ENCODE peak calls at places on chromosomes 5 and 9, in five cellular contexts. I is H1, H is GM12878, G is HepG2, U is K562. K is an unnamed sample.

GRCh38 chr9:120636194-120636957 is 56.4 kb upstream of the CDK5RAP2 start:
- DNase-seq in H (no peak), U (no peak), G (no peak), I (no peak), K (no peak)

GRCh38 chr5:138653502-138653901 is 78.3 kb upstream of the HSPA9 start:
- DNase-seq in U (no peak), G (no peak), I (no peak), H (no peak), K (peak)

GRCh38 chr5:54024466-54024865 is 285.9 kb downstream of the ARL15 start:
- DNase-seq in I (no peak), G (no peak), H (no peak), U (no peak), K (no peak)

GRCh38 chr5:170439246-170439943 is 50.2 kb upstream of the KCNMB1 start:
- DNase-seq in G (no peak), I (peak), U (no peak), H (no peak), K (no peak)

GRCh38 chr9:120924698-120925534 is 1.7 kb downstream of the TRAF1 start:
- DNase-seq in U (no peak), I (no peak), G (no peak), H (no peak), K (no peak)

GRCh38 chr5:117486291-117486690 is 911.7 kb upstream of the SEMA6A start:
- DNase-seq in U (no peak), I (no peak), H (no peak), G (no peak), K (no peak)

GRCh38 chr9:26975728-26976707 is 19.8 kb downstream of the IFT74 start:
- DNase-seq in U (peak), I (peak), G (peak), H (no peak), K (peak)

GRCh38 chr9:70046274-70047070 is 2.8 kb downstream of the MAMDC2 start:
- DNase-seq in H (no peak), G (no peak), U (no peak), I (peak), K (no peak)

GRCh38 chr9:15295761-15296405 is 11.1 kb downstream of the TTC39B start:
- DNase-seq in G (peak), H (peak), I (peak), U (no peak), K (no peak)

GRCh38 chr9:99018653-99019052 is 74.9 kb downstream of the COL15A1 start:
- DNase-seq in I (no peak), G (no peak), U (no peak), H (no peak), K (no peak)

GRCh38 chr5:137300411-137301240 is 198.5 kb downstream of the SPOCK1 start:
- DNase-seq in U (no peak), G (no peak), H (no peak), I (peak), K (no peak)

GRCh38 chr5:54470677-54471076 is 15.2 kb downstream of the HSPB3 start:
- DNase-seq in U (no peak), G (no peak), I (no peak), H (no peak), K (no peak)

GRCh38 chr5:108093186-108093585 is 288.7 kb downstream of the FBXL17 start:
- DNase-seq in I (no peak), G (no peak), U (no peak), H (no peak), K (peak)

GRCh38 chr5:147751156-147751830 is 31.2 kb downstream of the JAKMIP2 start:
- DNase-seq in G (no peak), U (no peak), I (no peak), H (no peak), K (no peak)

GRCh38 chr5:99076600-99077253 is 147.9 kb upstream of the CHD1 start:
- DNase-seq in H (no peak), U (no peak), G (no peak), I (no peak), K (no peak)

GRCh38 chr5:169200086-169200778 is 100.7 kb downstream of the SLIT3 start:
- DNase-seq in H (no peak), U (no peak), I (no peak), G (no peak), K (no peak)

GRCh38 chr5:172616136-172616535 is 24.9 kb upstream of the NEURL1B start:
- DNase-seq in G (no peak), U (no peak), H (no peak), I (no peak), K (no peak)

GRCh38 chr5:128470663-128471062 is 67.4 kb downstream of the FBN2 start:
- DNase-seq in U (no peak), I (no peak), G (no peak), H (no peak), K (no peak)

GRCh38 chr9:126777733-126778132 is 27.1 kb upstream of the ZBTB43 start:
- DNase-seq in I (peak), U (no peak), G (no peak), H (no peak), K (peak)

GRCh38 chr5:149804478-149805450 is 74.7 kb downstream of the PPARGC1B start:
- DNase-seq in U (no peak), G (no peak), H (peak), I (no peak), K (no peak)

GRCh38 chr9:114374936-114375335 is 12.8 kb downstream of the AKNA start:
- DNase-seq in G (no peak), H (no peak), I (no peak), U (no peak), K (no peak)

GRCh38 chr9:122506964-122507363 is 3.6 kb upstream of the OR1J2 start:
- DNase-seq in U (no peak), G (no peak), I (no peak), H (no peak), K (no peak)

DNA sequence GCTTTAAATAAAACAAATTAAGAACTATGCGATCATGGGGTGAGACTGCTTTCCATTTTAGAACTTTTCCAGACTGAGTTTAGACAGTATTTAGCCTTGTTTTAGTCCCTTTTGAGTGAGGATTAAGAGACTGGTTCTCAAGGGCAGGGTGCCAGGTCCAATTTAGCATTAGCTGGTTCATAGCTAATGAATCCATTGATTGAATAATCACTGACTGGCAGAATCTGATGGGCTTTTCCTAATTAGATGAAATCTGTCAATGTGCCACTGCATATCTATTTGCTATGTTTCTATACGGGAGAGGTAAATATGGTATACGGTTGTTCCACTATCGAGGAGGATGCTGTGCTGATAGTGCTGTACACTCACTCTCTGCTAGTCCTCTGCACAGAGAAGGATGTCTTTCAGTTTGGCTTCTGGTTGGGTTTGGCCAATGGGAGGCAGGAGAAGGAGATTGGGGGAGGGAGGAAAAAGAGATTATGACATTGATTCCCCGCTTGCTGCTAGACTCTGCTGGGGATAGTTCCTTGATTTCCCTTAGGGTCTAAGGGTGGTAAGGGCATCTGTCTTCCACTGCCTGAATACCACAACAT is 496.6 kb downstream of the CTNND2 start:
- DNase-seq in I (no peak), G (no peak), H (no peak), U (no peak), K (no peak)
- TF ChIP-seq POLR2AphosphoS5 in I (no peak), G (no peak), H (no peak), U (no peak), K (no peak)

GRCh38 chr9:95770653-95771131 is 104.8 kb upstream of the ERCC6L2 start:
- DNase-seq in U (no peak), G (no peak), H (no peak), I (peak), K (peak)
- TF ChIP-seq CREB1 in U (no peak), G (no peak), H (no peak), I (no peak), K (no peak)

GRCh38 chr5:79236364-79236969 is 536 bp downstream of the JMY start:
- DNase-seq in H (no peak), G (no peak), I (no peak), U (peak), K (peak)

GRCh38 chr5:79235222-79235577 is 731 bp upstream of the JMY start:
- DNase-seq in U (peak), H (no peak), G (peak), I (no peak), K (no peak)

GRCh38 chr5:79237735-79238560 is 2.0 kb downstream of the JMY start:
- DNase-seq in H (no peak), U (no peak), I (no peak), G (no peak), K (no peak)

GRCh38 chr5:79236970-79237734 is 1.2 kb downstream of the JMY start:
- DNase-seq in G (peak), H (no peak), I (peak), U (peak), K (peak)

DNA sequence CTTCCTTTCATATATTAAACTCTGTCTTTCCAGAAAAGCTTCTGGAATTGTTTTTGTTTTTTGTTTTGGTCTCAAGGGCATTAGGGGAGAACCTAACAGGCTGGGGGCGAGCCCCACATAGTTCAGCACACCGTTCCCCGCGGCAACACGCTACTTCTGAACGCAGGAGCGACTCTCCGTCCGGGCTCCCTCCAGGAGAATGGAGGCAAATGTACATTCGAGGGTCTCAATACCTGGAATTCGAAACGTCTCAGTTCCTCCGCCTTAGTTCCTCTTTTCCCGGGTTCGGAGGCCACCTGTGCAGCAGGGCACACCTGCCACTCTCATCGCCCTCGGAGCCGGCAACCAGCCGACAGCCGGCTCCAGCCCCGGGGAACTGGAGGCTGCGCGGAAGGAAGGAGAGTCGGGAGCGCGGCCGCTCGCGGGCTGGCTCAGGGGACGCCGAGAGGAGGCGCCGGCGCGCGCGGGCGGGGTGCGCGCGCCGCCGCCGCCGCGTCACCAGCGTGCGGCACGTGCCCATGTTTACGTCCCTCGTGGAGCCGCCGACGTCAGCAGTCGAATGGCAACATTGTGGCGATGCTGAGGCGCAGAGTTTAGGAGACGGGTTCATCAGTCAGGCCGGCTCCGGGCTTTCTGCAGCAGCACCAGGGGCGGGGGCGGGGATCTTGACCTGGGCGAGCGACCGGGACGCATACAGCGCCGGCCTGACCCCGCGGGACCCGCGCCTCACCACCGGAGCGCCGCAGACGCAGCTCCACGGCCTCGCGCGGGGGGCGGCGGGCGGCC is at the start of gene JMY:
- DNase-seq in I (peak), U (peak), H (no peak), G (peak), K (peak)
- TF ChIP-seq POLR2AphosphoS5 in I (peak), U (peak), H (peak), G (peak), K (peak)

GRCh38 chr5:17374157-17374556 is 123.9 kb upstream of the TAF11L2 start:
- DNase-seq in I (no peak), G (no peak), H (no peak), U (no peak), K (no peak)
- TF ChIP-seq CREB1 in I (no peak), G (no peak), H (no peak), U (no peak), K (no peak)

DNA sequence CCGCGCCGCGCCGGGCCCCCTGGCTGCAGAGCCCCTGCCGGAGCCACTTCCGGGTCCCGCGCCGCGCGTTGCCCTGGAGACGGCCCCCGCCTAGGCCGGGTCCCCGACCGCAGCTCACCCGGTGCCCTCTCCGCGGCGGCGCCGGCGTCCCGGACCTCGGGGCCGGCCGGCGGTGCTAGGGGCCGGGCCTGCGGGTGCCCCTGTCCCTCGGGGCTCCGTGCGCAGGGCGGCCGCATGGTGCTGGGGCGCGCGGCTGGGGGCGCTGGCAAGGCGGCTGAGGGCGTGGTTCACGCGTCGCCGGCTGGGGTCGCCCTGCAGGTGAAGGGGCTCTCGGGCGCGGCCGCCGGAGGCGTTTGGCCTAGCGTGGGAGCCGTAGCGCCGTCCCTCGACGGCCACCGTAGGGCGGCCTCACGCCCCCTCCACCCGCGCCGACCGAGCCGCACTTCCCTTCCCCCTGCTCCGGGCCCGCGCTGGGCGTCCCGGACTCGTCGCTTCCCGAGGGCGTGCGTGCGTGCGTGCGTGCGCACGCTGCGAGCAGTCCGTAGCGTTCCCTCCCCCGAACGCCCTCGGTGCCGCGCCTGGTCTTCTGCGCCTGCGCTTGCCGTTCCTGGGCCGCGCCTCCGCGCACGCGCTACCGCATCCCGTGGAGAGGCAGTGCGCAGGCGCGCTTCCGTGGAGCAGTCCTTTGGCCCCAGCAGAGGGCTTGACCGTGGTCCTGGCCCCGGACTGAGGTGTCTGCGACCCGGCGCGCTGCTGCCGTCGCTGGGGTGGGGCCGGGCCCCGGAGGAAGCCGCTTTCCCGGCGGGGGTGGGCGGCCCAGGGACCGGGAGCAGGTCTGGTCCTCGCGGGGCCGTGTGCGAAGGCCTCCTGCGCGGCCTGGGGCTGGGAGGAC is at the start of gene TMEM250:
- DNase-seq in H (peak), I (peak), U (peak), G (peak), K (peak)
- TF ChIP-seq POLR2AphosphoS5 in H (peak), I (peak), U (peak), G (peak), K (peak)

DNA sequence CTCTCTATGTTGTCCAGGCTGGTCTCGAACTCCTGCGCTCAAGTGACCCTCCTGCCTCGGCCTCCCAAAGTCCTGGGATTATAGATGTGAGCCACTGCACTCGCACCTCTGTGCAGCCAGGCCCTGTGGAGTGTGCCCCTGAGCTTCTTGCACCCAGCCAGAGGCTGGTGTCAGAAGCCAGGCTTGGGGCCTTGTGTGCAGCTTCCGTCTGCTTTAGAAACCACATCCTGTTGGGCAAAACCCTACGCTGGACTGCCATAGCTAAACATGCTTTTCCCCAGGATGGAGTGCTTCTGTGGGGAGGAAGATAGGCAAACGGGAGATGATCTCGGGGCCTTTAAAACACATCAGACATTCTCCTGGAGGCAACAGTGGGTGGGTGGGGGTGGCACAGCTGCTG is 40.1 kb downstream of the PRRT1B start:
- DNase-seq in G (no peak), I (no peak), U (no peak), H (no peak), K (no peak)
- TF ChIP-seq CREB1 in G (no peak), I (no peak), U (no peak), H (no peak), K (no peak)

GRCh38 chr5:141683596-141684161 is 1.6 kb upstream of the ARAP3 start:
- DNase-seq in G (no peak), H (no peak), U (no peak), I (no peak), K (no peak)

GRCh38 chr5:141681295-141681694 is 735 bp downstream of the ARAP3 start:
- DNase-seq in H (no peak), I (no peak), U (no peak), G (no peak), K (no peak)

GRCh38 chr5:141680178-141680577 is 1.9 kb downstream of the ARAP3 start:
- DNase-seq in I (no peak), H (no peak), U (no peak), G (no peak), K (no peak)

GRCh38 chr5:141680751-141681201 is 1.3 kb downstream of the ARAP3 start:
- DNase-seq in H (no peak), G (peak), U (no peak), I (peak), K (peak)

DNA sequence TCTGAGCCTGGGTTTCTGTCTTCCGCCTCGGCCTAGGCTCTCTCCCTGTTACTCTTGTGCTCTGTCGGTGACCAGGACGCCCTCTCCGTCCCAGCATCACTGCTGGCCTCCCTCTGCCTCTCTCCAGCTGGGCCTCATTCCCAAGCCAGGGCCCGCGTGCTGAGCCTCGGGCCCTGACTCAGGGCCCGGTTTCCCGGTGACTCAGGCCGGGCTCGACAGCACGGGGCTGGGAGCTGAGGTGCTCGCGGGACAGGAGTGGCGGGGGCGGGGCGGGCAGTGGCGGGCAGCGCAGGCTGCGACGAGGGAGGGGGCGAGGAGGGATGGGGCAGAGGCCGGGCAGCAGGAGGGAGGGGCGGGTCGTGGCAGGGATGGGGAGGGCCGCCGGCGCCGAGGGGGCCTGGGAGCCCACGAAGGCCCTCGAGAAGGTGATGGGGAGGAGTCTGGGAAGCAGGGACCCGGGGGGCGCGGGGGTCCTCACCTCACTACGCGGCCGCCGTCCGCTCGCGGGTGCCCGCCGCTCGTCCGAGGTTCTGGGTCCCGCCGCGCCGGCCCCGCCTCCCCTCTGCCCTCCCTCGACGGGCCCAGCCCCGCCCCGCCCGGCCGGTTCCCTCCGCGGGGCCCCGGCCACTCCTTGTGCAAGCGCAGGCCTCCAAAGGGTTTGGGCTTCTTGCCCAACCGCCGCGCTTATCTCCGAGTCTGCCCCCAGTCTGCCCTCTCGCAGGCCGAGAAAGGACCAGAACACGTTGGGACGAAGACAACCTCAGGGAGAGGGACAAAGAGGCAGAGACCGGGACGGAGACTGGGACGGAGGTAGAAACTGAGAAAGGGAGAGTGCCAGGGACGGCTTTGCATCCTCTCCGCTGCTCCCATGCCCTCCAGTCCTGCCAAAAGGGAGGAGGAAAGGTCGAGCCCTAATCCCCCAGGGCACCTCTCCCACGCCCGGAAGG is at the start of gene ARAP3:
- DNase-seq in G (peak), U (peak), H (no peak), I (peak), K (peak)
- TF ChIP-seq POLR2AphosphoS5 in G (no peak), U (no peak), H (no peak), I (no peak), K (peak)

DNA sequence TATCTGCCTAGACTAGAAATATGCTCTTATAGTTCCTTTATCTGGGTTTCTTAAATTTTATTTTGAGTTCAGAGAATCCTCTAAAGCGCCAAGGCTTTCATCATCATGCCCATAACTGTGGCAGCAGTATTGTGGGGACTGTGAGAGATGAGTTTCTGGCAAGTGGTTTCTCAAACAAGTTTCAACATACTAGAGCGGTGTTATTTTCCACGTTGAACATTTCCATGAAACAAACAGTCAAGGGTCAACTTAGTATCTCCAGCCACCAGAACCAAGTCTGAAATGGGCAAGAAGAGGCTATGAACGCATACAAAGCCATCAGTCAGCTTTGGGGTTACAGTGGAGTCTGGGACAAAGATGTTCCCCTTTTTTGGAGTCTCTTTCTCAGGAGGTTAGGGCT is 40.3 kb downstream of the SERINC5 start:
- DNase-seq in H (no peak), I (no peak), U (no peak), G (peak), K (no peak)
- TF ChIP-seq CREB1 in H (no peak), I (no peak), U (no peak), G (peak), K (no peak)